ENCODE peak calls at places on chromosomes 4 and X, in four cellular contexts. C is right lobe of liver, A is memory B cell, Z is HTR-8/SVneo. Q is an unnamed sample.
A peak's percentile ranks its signal among the peaks of the same experiment; 100 is the strongest.

GRCh38 chr4:165009493-165010227 is 22.1 kb upstream of the TRIM60 start:
- DNase-seq in Z (no peak), C (no peak), A (no peak), Q (no peak)

GRCh38 chr4:46270986-46271596 is 118.8 kb downstream of the GABRA2 start:
- DNase-seq in A (no peak), Z (peak; percentile 2), C (no peak), Q (no peak)

GRCh38 chr4:88753658-88754431 is 56.2 kb upstream of the NAP1L5 start:
- DNase-seq in Z (no peak), C (no peak), A (no peak), Q (no peak)

GRCh38 chr4:52869196-52869595 is 7.1 kb downstream of the RASL11B start:
- DNase-seq in C (no peak), Z (no peak), A (no peak), Q (no peak)

GRCh38 chr4:136036744-136037143 is 1495.5 kb downstream of the PCDH18 start:
- DNase-seq in C (no peak), A (no peak), Z (peak; percentile 46), Q (no peak)

GRCh38 chr4:150252741-150253140 is 174.5 kb downstream of the DCLK2 start:
- DNase-seq in Z (no peak), A (no peak), C (no peak), Q (no peak)

GRCh38 chr4:124178449-124179021 is 534.0 kb downstream of the ANKRD50 start:
- DNase-seq in A (no peak), Z (no peak), C (no peak), Q (no peak)

GRCh38 chr4:132395576-132395975 is 753.5 kb upstream of the PCDH10 start:
- DNase-seq in Z (no peak), C (no peak), A (no peak), Q (no peak)

GRCh38 chr4:78644063-78644691 is 92.6 kb downstream of the ANXA3 start:
- DNase-seq in Z (no peak), C (no peak), A (no peak), Q (no peak)

GRCh38 chr4:5024673-5025072 is 5.4 kb upstream of the CYTL1 start:
- DNase-seq in A (no peak), C (no peak), Z (no peak), Q (no peak)

GRCh38 chrX:109709129-109709631 is 23.9 kb downstream of the ACSL4 start:
- DNase-seq in C (no peak), A (peak; percentile 3), Z (no peak), Q (no peak)

GRCh38 chr4:38529189-38530115 is 134.5 kb upstream of the KLF3 start:
- DNase-seq in Z (no peak), C (peak; percentile 56), A (peak; percentile 14), Q (no peak)

GRCh38 chr4:107349266-107349665 is 313.2 kb upstream of the DKK2 start:
- DNase-seq in C (no peak), A (no peak), Z (no peak), Q (no peak)

GRCh38 chr4:174437324-174437723 is 85.0 kb downstream of the HPGD start:
- DNase-seq in Z (no peak), C (no peak), A (no peak), Q (no peak)

GRCh38 chr4:8212606-8213005 is 13.5 kb downstream of the SH3TC1 start:
- DNase-seq in A (no peak), C (no peak), Z (no peak), Q (no peak)

GRCh38 chrX:133689997-133690599 is 274.8 kb upstream of the GPC4 start:
- DNase-seq in A (no peak), C (no peak), Z (no peak), Q (no peak)

GRCh38 chrX:69068295-69069085 is 96.8 kb downstream of the PJA1 start:
- DNase-seq in Z (no peak), C (no peak), A (no peak), Q (peak; percentile 39)

GRCh38 chr4:45442466-45442865 is 681.4 kb downstream of the GABRG1 start:
- DNase-seq in Z (no peak), C (no peak), A (no peak), Q (no peak)

GRCh38 chr4:15427126-15427525 is 707 bp upstream of the C1QTNF7 start:
- DNase-seq in A (no peak), C (no peak), Z (no peak), Q (no peak)

GRCh38 chrX:48648299-48648698 is 35.3 kb upstream of the WAS start:
- DNase-seq in C (peak; percentile 49), Z (peak; percentile 27), A (peak; percentile 28), Q (no peak)

GRCh38 chr4:164081371-164081770 is 586.9 kb downstream of the TMA16 start:
- DNase-seq in A (no peak), Z (no peak), C (no peak), Q (no peak)

GRCh38 chrX:102723456-102723855 is 2.9 kb downstream of the GPRASP3 start:
- DNase-seq in C (no peak), Z (no peak), A (no peak), Q (no peak)

GRCh38 chr4:77582151-77582550 is 23.5 kb upstream of the CXCL13 start:
- DNase-seq in A (no peak), Z (no peak), C (no peak), Q (no peak)

GRCh38 chr4:13515268-13515667 is 29.0 kb downstream of the NKX3-2 start:
- DNase-seq in A (no peak), C (no peak), Z (no peak), Q (no peak)

GRCh38 chr4:7394184-7394575 is 40.5 kb downstream of the PSAPL1 start:
- DNase-seq in C (no peak), Z (no peak), A (no peak), Q (peak; percentile 30)

GRCh38 chrX:123731258-123731986 is 1.4 kb downstream of the THOC2 start:
- DNase-seq in Z (no peak), C (no peak), A (no peak), Q (no peak)

GRCh38 chrX:47206316-47206715 is 12.2 kb upstream of the CDK16 start:
- DNase-seq in C (no peak), Z (no peak), A (no peak), Q (no peak)

GRCh38 chrX:151397741-151398070 is 700 bp downstream of the VMA21 start:
- DNase-seq in C (no peak), A (no peak), Z (no peak), Q (no peak)

Q was measured in sciatic nerve.